ENCODE peak calls at places on chromosomes 13 and 19, in four cellular contexts. E is ovary, B is cardiac muscle cell, W is heart left ventricle. C is an unnamed sample.

GRCh38 chr13:48600374-48601364 is 53.1 kb upstream of the CYSLTR2 start:
- DNase-seq in B (no peak), W (no peak), E (no peak), C (no peak)

GRCh38 chr19:55206664-55207500 is 2.4 kb downstream of the PTPRH start:
- DNase-seq in W (peak; percentile 86), E (peak; percentile 82), B (peak; percentile 87), C (peak; percentile 66)

GRCh38 chr19:459724-460511 is 915 bp downstream of the SHC2 start:
- DNase-seq in W (peak; percentile 73), B (peak; percentile 79), E (peak; percentile 79), C (peak; percentile 52)

GRCh38 chr19:29690842-29691241 is 24.2 kb downstream of the C19orf12 start:
- DNase-seq in E (no peak), W (no peak), B (no peak), C (no peak)

GRCh38 chr13:110874508-110874960 is 40.3 kb downstream of the ANKRD10 start:
- DNase-seq in E (peak; percentile 93), B (peak; percentile 84), W (peak; percentile 91), C (peak; percentile 86)

GRCh38 chr13:99916366-99917103 is 55.0 kb downstream of the ZIC5 start:
- DNase-seq in B (peak; percentile 55), W (no peak), E (no peak), C (no peak)

GRCh38 chr13:96551540-96551939 is 442.7 kb downstream of the OXGR1 start:
- DNase-seq in W (no peak), B (no peak), E (no peak), C (no peak)

GRCh38 chr19:48837586-48838191 is 1.4 kb upstream of the HSD17B14 start:
- DNase-seq in B (no peak), E (no peak), W (no peak), C (no peak)

GRCh38 chr13:38535271-38535670 is 151.6 kb upstream of the FREM2 start:
- DNase-seq in W (no peak), E (no peak), B (no peak), C (no peak)
- H3K27ac ChIP-seq in W (no peak overlapping the region), E (no peak overlapping the region), B (no peak overlapping the region), C (no peak overlapping the region)

DNA sequence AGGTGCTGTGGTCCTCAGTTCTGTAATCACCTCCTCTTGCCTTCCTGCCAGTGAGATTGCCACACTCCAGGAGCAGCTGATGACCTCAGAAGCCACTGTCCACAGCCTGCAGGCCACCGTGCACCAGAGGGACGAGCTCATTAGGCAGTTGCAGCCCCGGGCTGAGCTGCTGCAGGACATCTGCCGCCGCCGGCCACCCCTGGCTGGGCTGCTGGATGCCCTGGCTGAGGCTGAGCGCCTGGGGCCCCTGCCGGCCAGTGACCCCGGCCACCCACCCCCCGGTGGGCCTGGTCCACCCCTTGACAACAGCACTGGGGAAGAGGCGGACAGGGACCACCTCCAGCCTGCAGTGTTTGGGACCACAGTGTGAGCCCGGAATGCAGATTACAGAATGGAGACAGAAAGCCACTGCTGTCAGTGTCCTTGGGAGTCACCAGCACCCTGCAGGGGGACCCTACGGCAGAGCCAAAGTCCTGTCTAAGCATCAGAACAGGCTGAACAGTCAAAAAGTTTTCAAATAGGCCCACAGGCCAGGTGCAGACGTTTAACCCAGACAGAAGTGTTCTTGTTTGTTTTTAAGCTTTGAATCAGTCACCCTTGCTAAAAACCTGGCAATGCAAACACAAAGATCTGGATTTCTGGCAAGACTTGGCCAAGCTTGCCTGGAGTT is 4.2 kb downstream of the VMAC start:
- DNase-seq in W (no peak), E (no peak), B (no peak), C (no peak)
- H3K27ac ChIP-seq in W (no peak overlapping the region), E (no peak overlapping the region), B (no peak overlapping the region), C (peak overlapping the region; percentile 30)

GRCh38 chr19:53182202-53182601 is 11.0 kb downstream of the ZNF665 start:
- DNase-seq in E (no peak), W (no peak), B (no peak), C (no peak)
- H3K27ac ChIP-seq in E (no peak overlapping the region), W (no peak overlapping the region), B (no peak overlapping the region), C (no peak overlapping the region)

GRCh38 chr19:38263696-38264485 is 482 bp upstream of the SPINT2 start:
- DNase-seq in E (no peak), B (no peak), W (no peak), C (peak; percentile 46)

GRCh38 chr19:38262585-38263268 is 1.6 kb upstream of the SPINT2 start:
- DNase-seq in W (no peak), B (no peak), E (no peak), C (no peak)

GRCh38 chr19:38265213-38265861 is 964 bp downstream of the SPINT2 start:
- DNase-seq in B (peak; percentile 30), W (no peak), E (no peak), C (no peak)

GRCh38 chr19:38266070-38266469 is 1.7 kb downstream of the SPINT2 start:
- DNase-seq in B (no peak), E (no peak), W (no peak), C (no peak)

DNA sequence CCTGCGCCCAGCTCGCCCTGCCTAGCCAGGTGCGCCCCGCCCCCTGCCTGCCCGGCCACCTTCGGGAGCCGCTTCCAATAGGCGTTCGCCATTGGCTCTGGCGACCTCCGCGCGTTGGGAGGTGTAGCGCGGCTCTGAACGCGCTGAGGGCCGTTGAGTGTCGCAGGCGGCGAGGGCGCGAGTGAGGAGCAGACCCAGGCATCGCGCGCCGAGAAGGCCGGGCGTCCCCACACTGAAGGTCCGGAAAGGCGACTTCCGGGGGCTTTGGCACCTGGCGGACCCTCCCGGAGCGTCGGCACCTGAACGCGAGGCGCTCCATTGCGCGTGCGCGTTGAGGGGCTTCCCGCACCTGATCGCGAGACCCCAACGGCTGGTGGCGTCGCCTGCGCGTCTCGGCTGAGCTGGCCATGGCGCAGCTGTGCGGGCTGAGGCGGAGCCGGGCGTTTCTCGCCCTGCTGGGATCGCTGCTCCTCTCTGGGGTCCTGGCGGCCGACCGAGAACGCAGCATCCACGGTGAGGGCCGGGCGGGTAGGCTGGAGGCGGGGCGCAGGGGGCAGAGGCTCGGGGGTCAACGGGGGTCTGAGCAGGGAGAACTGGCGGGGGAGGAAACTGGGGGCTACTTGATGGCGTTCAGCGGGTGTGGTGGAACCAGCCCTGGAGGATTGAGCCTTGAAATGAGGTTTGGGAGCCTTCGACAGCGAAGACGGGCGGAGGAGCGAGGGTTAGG is at the start of gene SPINT2:
- DNase-seq in W (no peak), E (peak; percentile 74), B (peak; percentile 89), C (no peak)
- H3K27ac ChIP-seq in W (peak within 1 kb of the TSS; percentile 11), E (peak within 1 kb of the TSS; percentile 93), B (peak within 1 kb of the TSS; percentile 87), C (peak within 1 kb of the TSS; percentile 52)